ENCODE peak calls at places on chromosomes 16 and 17, in ten cellular contexts. L is stimulated activated CD4-positive, alpha-beta T cell treated with anti-CD3 and anti-CD28 coated beads, Interleukin-1b, Interleukin-23, amount 100 ng/mL, for 24 hours; Q is T-helper 2 cell; R is thoracic aorta; X is AG08395; H is GM23338; Y is non-pigmented ciliary epithelial cell; Z is H7; W is stimulated activated naive CD4-positive, alpha-beta T cell; N is EH. K is an unnamed sample.

GRCh38 chr17:67386965-67387551 is 10.0 kb downstream of the PITPNC1 start:
- DNase-seq in L (peak; percentile 67), Q (peak; percentile 51), R (no peak), X (peak; percentile 48), H (peak; percentile 91), Y (no peak), Z (peak; percentile 85), W (peak; percentile 47), N (peak; percentile 62), K (peak; percentile 61)

GRCh38 chr17:75878174-75878998 is at the start of gene TRIM47:
- DNase-seq in L (no peak), Q (no peak), R (no peak), X (peak; percentile 60), H (peak; percentile 77), Y (no peak), Z (peak; percentile 86), W (no peak), N (peak; percentile 48), K (peak; percentile 72)

GRCh38 chr17:64016974-64017373 is 3.5 kb downstream of the ICAM2 start:
- DNase-seq in L (no peak), Q (no peak), R (no peak), X (no peak), H (no peak), Y (no peak), Z (no peak), W (no peak), N (no peak), K (no peak)

GRCh38 chr16:12210258-12210880 is 233.8 kb downstream of the SNX29 start:
- DNase-seq in L (no peak), Q (no peak), R (no peak), X (no peak), H (no peak), Y (no peak), Z (no peak), W (no peak), N (no peak), K (no peak)

GRCh38 chr17:81002013-81002384 is 10.4 kb downstream of the CHMP6 start:
- DNase-seq in L (no peak), Q (no peak), R (no peak), X (no peak), H (no peak), Y (no peak), Z (peak; percentile 67), W (no peak), N (no peak), K (no peak)

GRCh38 chr17:49497147-49498036 is 2.3 kb downstream of the NGFR start:
- DNase-seq in L (no peak), Q (no peak), R (peak; percentile 49), X (peak; percentile 31), H (peak; percentile 87), Y (no peak), Z (peak; percentile 92), W (peak; percentile 17), N (peak; percentile 47), K (peak; percentile 56)

GRCh38 chr17:44775136-44775837 is 16.5 kb downstream of the ADAM11 start:
- DNase-seq in L (peak; percentile 98), Q (peak; percentile 99), R (peak; percentile 89), X (peak; percentile 99), H (peak; percentile 99), Y (peak; percentile 90), Z (peak; percentile 100), W (peak; percentile 95), N (peak; percentile 98), K (peak; percentile 99)

GRCh38 chr17:9308069-9308468 is 267.6 kb downstream of the STX8 start:
- DNase-seq in L (no peak), Q (no peak), R (no peak), X (no peak), H (peak; percentile 37), Y (no peak), Z (no peak), W (no peak), N (no peak), K (no peak)

GRCh38 chr16:74226361-74226979 is 70.1 kb upstream of the PSMD7 start:
- DNase-seq in L (no peak), Q (no peak), R (no peak), X (peak; percentile 10), H (peak; percentile 49), Y (peak; percentile 8), Z (peak; percentile 21), W (no peak), N (peak; percentile 7), K (peak; percentile 35)

GRCh38 chr16:7990864-7991263 is 599.4 kb downstream of the TMEM114 start:
- DNase-seq in L (no peak), Q (no peak), R (no peak), X (no peak), H (no peak), Y (no peak), Z (no peak), W (no peak), N (no peak), K (no peak)

GRCh38 chr17:48500435-48501426 is 30.1 kb downstream of the HOXB1 start:
- DNase-seq in L (no peak), Q (no peak), R (no peak), X (no peak), H (peak; percentile 68), Y (no peak), Z (peak; percentile 52), W (no peak), N (no peak), K (peak; percentile 24)

GRCh38 chr17:15502315-15503112 is 35.1 kb upstream of the CDRT4 start:
- DNase-seq in L (peak; percentile 59), Q (peak; percentile 59), R (peak; percentile 80), X (peak; percentile 93), H (peak; percentile 97), Y (no peak), Z (peak; percentile 90), W (peak; percentile 42), N (peak; percentile 95), K (peak; percentile 97)

GRCh38 chr17:67004191-67004590 is 39.7 kb downstream of the CACNG4 start:
- DNase-seq in L (no peak), Q (no peak), R (no peak), X (no peak), H (no peak), Y (no peak), Z (no peak), W (no peak), N (no peak), K (no peak)

GRCh38 chr17:55676274-55676673 is 46.4 kb downstream of the TMEM100 start:
- DNase-seq in L (no peak), Q (no peak), R (no peak), X (no peak), H (no peak), Y (no peak), Z (no peak), W (no peak), N (no peak), K (no peak)

GRCh38 chr16:83799336-83799735 is 8.4 kb upstream of the HSBP1 start:
- DNase-seq in L (no peak), Q (no peak), R (no peak), X (no peak), H (no peak), Y (no peak), Z (no peak), W (no peak), N (no peak), K (no peak)

GRCh38 chr17:5825717-5826330 is 241.5 kb upstream of the NLRP1 start:
- DNase-seq in L (no peak), Q (no peak), R (no peak), X (no peak), H (no peak), Y (no peak), Z (no peak), W (no peak), N (peak; percentile 67), K (no peak)

GRCh38 chr17:82836823-82837357 is 2.9 kb downstream of the ZNF750 start:
- DNase-seq in L (no peak), Q (no peak), R (no peak), X (peak; percentile 18), H (peak; percentile 55), Y (no peak), Z (peak; percentile 66), W (no peak), N (no peak), K (peak; percentile 17)

GRCh38 chr16:78962457-78962929 is 638.0 kb downstream of the MAF start:
- DNase-seq in L (no peak), Q (peak; percentile 82), R (no peak), X (no peak), H (no peak), Y (no peak), Z (no peak), W (no peak), N (no peak), K (no peak)

GRCh38 chr17:7490144-7490543 is 6.0 kb downstream of the POLR2A start:
- DNase-seq in L (no peak), Q (no peak), R (no peak), X (no peak), H (no peak), Y (no peak), Z (no peak), W (no peak), N (no peak), K (no peak)

GRCh38 chr17:63405741-63406261 is 40.3 kb downstream of the CYB561 start:
- DNase-seq in L (no peak), Q (peak; percentile 55), R (no peak), X (peak; percentile 65), H (peak; percentile 92), Y (peak; percentile 60), Z (no peak), W (peak; percentile 31), N (peak; percentile 81), K (peak; percentile 85)

GRCh38 chr17:35981908-35982330 is 622 bp upstream of the CCL16 start:
- DNase-seq in L (no peak), Q (no peak), R (no peak), X (no peak), H (peak; percentile 54), Y (no peak), Z (no peak), W (no peak), N (no peak), K (no peak)

GRCh38 chr17:67602974-67603373 is 114.8 kb upstream of the NOL11 start:
- DNase-seq in L (peak; percentile 12), Q (peak; percentile 51), R (no peak), X (peak; percentile 47), H (peak; percentile 87), Y (peak; percentile 6), Z (peak; percentile 80), W (peak; percentile 56), N (peak; percentile 35), K (peak; percentile 63)

GRCh38 chr16:54193656-54194007 is 93.0 kb downstream of the IRX3 start:
- DNase-seq in L (no peak), Q (peak; percentile 59), R (peak; percentile 33), X (peak; percentile 86), H (peak; percentile 82), Y (peak; percentile 10), Z (peak; percentile 91), W (no peak), N (peak; percentile 65), K (peak; percentile 88)

GRCh38 chr16:6684076-6684673 is 648.5 kb upstream of the RBFOX1 start:
- DNase-seq in L (no peak), Q (peak; percentile 2), R (no peak), X (no peak), H (peak; percentile 47), Y (no peak), Z (peak; percentile 20), W (no peak), N (no peak), K (peak; percentile 30)

GRCh38 chr17:60383379-60383778 is 8.6 kb downstream of the USP32 start:
- DNase-seq in L (no peak), Q (no peak), R (no peak), X (no peak), H (no peak), Y (no peak), Z (no peak), W (no peak), N (no peak), K (no peak)

GRCh38 chr16:89407925-89408300 is 82.4 kb downstream of the ANKRD11 start:
- DNase-seq in L (no peak), Q (no peak), R (no peak), X (no peak), H (no peak), Y (no peak), Z (no peak), W (no peak), N (peak; percentile 14), K (peak; percentile 64)

GRCh38 chr16:85699628-85700027 is 10.9 kb upstream of the GINS2 start:
- DNase-seq in L (no peak), Q (no peak), R (no peak), X (peak; percentile 75), H (no peak), Y (no peak), Z (no peak), W (no peak), N (peak; percentile 65), K (peak; percentile 82)

GRCh38 chr17:48564200-48565023 is 13.7 kb downstream of the HOXB4 start:
- DNase-seq in L (no peak), Q (no peak), R (no peak), X (no peak), H (no peak), Y (no peak), Z (peak; percentile 89), W (no peak), N (no peak), K (peak; percentile 73)